ENCODE peak calls at places on chromosome 6, in six cellular contexts. H is uterus; K is T follicular helper cell; M is NCI-H345; R is stimulated activated naive CD4-positive, alpha-beta T cell; Y is SJSA1. I is an unnamed sample.

GRCh38 chr6:122399348-122400120 is at the start of gene HSF2:
- DNase-seq in Y (peak), H (peak), M (peak), R (peak), K (peak), I (peak)

GRCh38 chr6:54291738-54292137 is 16.5 kb upstream of the TINAG start:
- DNase-seq in M (no peak), R (no peak), H (no peak), Y (no peak), K (no peak), I (no peak)

GRCh38 chr6:2918936-2919335 is 15.8 kb upstream of the SERPINB9 start:
- DNase-seq in R (no peak), H (no peak), Y (peak), M (no peak), K (no peak), I (no peak)

GRCh38 chr6:153625089-153625488 is 414.0 kb upstream of the OPRM1 start:
- DNase-seq in H (no peak), Y (no peak), R (no peak), K (no peak), M (no peak), I (no peak)

GRCh38 chr6:35583893-35584688 is 71.4 kb upstream of the TULP1 start:
- DNase-seq in H (peak), R (peak), M (peak), Y (peak), K (peak), I (peak)

GRCh38 chr6:90301816-90302215 is 5.2 kb upstream of the BACH2 start:
- DNase-seq in M (no peak), R (no peak), K (no peak), Y (no peak), H (no peak), I (no peak)

GRCh38 chr6:146017672-146018071 is 11.2 kb upstream of the GRM1 start:
- DNase-seq in M (no peak), Y (no peak), H (no peak), R (no peak), K (no peak), I (no peak)

GRCh38 chr6:10976571-10976970 is 67.5 kb downstream of the ELOVL2 start:
- DNase-seq in K (no peak), M (no peak), Y (no peak), H (no peak), R (no peak), I (no peak)

GRCh38 chr6:4909063-4909645 is 94.7 kb downstream of the RPP40 start:
- DNase-seq in K (no peak), R (no peak), H (no peak), Y (no peak), M (no peak), I (no peak)

GRCh38 chr6:33592595-33593413 is 12.7 kb upstream of the BAK1 start:
- DNase-seq in R (peak), H (no peak), Y (peak), K (peak), M (no peak), I (peak)

GRCh38 chr6:30041221-30041620 is 19.8 kb upstream of the POLR1H start:
- DNase-seq in R (no peak), M (no peak), H (no peak), K (no peak), Y (no peak), I (no peak)

GRCh38 chr6:144305985-144306384 is 20.9 kb downstream of the UTRN start:
- DNase-seq in M (no peak), R (no peak), H (no peak), K (no peak), Y (no peak), I (no peak)

GRCh38 chr6:33201147-33201545 is 479 bp downstream of the SLC39A7 start:
- DNase-seq in M (no peak), R (no peak), Y (no peak), H (no peak), K (no peak), I (no peak)

GRCh38 chr6:96856822-96857221 is 19.5 kb upstream of the GPR63 start:
- DNase-seq in R (no peak), Y (no peak), K (no peak), M (no peak), H (no peak), I (no peak)

GRCh38 chr6:6595946-6596345 is 7.4 kb downstream of the LY86 start:
- DNase-seq in R (no peak), K (no peak), M (no peak), H (no peak), Y (no peak), I (no peak)

GRCh38 chr6:94680672-94681212 is 896.6 kb upstream of the MANEA start:
- DNase-seq in Y (no peak), M (peak), H (no peak), K (no peak), R (no peak), I (no peak)

GRCh38 chr6:37127961-37128862 is 41.7 kb upstream of the PIM1 start:
- DNase-seq in K (no peak), M (no peak), H (no peak), Y (no peak), R (no peak), I (no peak)

GRCh38 chr6:119350202-119351004 is 842 bp upstream of the MAN1A1 start:
- DNase-seq in H (peak), M (peak), K (no peak), Y (no peak), R (peak), I (peak)

GRCh38 chr6:56713285-56713684 is 70.6 kb upstream of the DST start:
- DNase-seq in M (no peak), H (peak), R (no peak), Y (peak), K (no peak), I (no peak)

GRCh38 chr6:170087946-170088348 is 202.9 kb downstream of the DLL1 start:
- DNase-seq in M (no peak), Y (peak), K (no peak), R (no peak), H (peak), I (peak)

GRCh38 chr6:143965503-143966171 is 42.4 kb downstream of the PLAGL1 start:
- DNase-seq in R (no peak), K (no peak), M (no peak), H (no peak), Y (no peak), I (no peak)

I was measured in activated CD4-positive, alpha-beta T cell treated with anti-CD3 and anti-CD28 coated beads, Interleukin-2, amount 50 U/mL, for 1 hour.